ENCODE peak calls at places on chromosomes 5 and 9, in nine cellular contexts. A is GM20000, M is neural progenitor cell, J is ovary, H is fibroblast of mammary gland, W is A549, I is HCT116, G is transverse colon, Y is cardiac fibroblast. E is an unnamed sample.

GRCh38 chr9:75104607-75105006 is 16.3 kb downstream of the OSTF1 start:
- DNase-seq in A (no peak), M (no peak), J (no peak), H (no peak), W (no peak), I (no peak), G (no peak), Y (no peak), E (no peak)

GRCh38 chr9:77815260-77815659 is 167.1 kb upstream of the GNA14 start:
- DNase-seq in A (no peak), M (no peak), J (no peak), H (no peak), W (no peak), I (no peak), G (no peak), Y (no peak), E (no peak)

GRCh38 chr9:114276908-114277821 is 45.7 kb upstream of the ORM1 start:
- DNase-seq in A (no peak), M (no peak), J (peak; percentile 57), H (peak; percentile 98), W (no peak), I (no peak), G (no peak), Y (peak; percentile 88), E (no peak)

GRCh38 chr5:59391576-59391975 is 501.9 kb downstream of the PDE4D start:
- DNase-seq in A (no peak), M (no peak), J (no peak), H (no peak), W (no peak), I (no peak), G (no peak), Y (no peak), E (no peak)

GRCh38 chr5:120326651-120327050 is 137.4 kb upstream of the PRR16 start:
- DNase-seq in A (no peak), M (no peak), J (no peak), H (peak; percentile 12), W (no peak), I (no peak), G (no peak), Y (no peak), E (no peak)

GRCh38 chr5:33401482-33402390 is 39.0 kb upstream of the TARS1 start:
- DNase-seq in A (no peak), M (no peak), J (no peak), H (peak; percentile 68), W (peak; percentile 29), I (peak; percentile 19), G (no peak), Y (peak; percentile 59), E (peak; percentile 9)

GRCh38 chr9:126984969-126985368 is 70.4 kb downstream of the RALGPS1 start:
- DNase-seq in A (no peak), M (no peak), J (no peak), H (no peak), W (peak; percentile 56), I (peak; percentile 26), G (peak; percentile 23), Y (no peak), E (peak; percentile 23)

GRCh38 chr5:176995896-176996767 is 10.4 kb downstream of the UIMC1 start:
- DNase-seq in A (peak; percentile 32), M (no peak), J (no peak), H (peak; percentile 89), W (peak; percentile 18), I (no peak), G (no peak), Y (peak; percentile 86), E (no peak)

GRCh38 chr5:51326844-51327243 is 56.4 kb upstream of the ISL1 start:
- DNase-seq in A (no peak), M (no peak), J (no peak), H (no peak), W (no peak), I (no peak), G (no peak), Y (no peak), E (no peak)

GRCh38 chr9:20640331-20641187 is 18.3 kb upstream of the MLLT3 start:
- DNase-seq in A (peak; percentile 54), M (no peak), J (peak; percentile 49), H (peak; percentile 53), W (no peak), I (no peak), G (peak; percentile 80), Y (peak; percentile 29), E (peak; percentile 28)

GRCh38 chr5:146103594-146103993 is 1.8 kb downstream of the PLAC8L1 start:
- DNase-seq in A (no peak), M (no peak), J (no peak), H (peak; percentile 8), W (no peak), I (no peak), G (no peak), Y (peak; percentile 26), E (no peak)

GRCh38 chr5:81759632-81760005 is 8.7 kb upstream of the SSBP2 start:
- DNase-seq in A (no peak), M (no peak), J (no peak), H (no peak), W (no peak), I (no peak), G (no peak), Y (peak; percentile 14), E (no peak)

DNA sequence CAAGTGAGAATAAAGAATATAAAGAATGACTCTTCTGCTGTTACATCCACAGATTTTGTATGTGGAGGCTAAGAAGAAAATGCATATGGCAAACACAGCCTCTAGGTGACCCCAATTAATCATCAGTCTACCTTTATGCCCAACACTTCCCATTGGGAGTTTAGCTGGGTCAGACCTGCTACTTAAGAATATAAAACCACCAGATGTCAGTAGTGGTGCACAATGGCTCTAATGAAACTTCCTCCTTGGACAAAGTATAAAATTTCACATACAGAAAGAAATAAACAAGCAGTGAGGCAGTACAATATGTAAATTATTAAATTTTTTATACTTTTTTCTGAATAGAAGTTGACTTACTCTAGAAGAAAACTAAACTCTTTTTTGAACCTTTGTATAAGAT is 539.9 kb downstream of the BRINP1 start:
- DNase-seq in A (no peak), M (peak; percentile 34), J (no peak), H (peak; percentile 30), W (peak; percentile 3), I (no peak), G (no peak), Y (no peak), E (no peak)
- TF ChIP-seq CTCF in A (no peak), M (peak; percentile 54), J (no peak), H (peak; percentile 40), W (no peak), I (no peak), G (no peak), Y (no peak), E (no peak)

GRCh38 chr9:107137495-107138202 is 145.4 kb upstream of the RAD23B start:
- DNase-seq in A (peak; percentile 33), M (peak; percentile 56), J (no peak), H (peak; percentile 56), W (peak; percentile 32), I (peak; percentile 29), G (no peak), Y (peak; percentile 56), E (peak; percentile 17)
- TF ChIP-seq CTCF in A (peak; percentile 36), M (peak; percentile 78), J (no peak), H (peak; percentile 88), W (peak; percentile 72), I (peak; percentile 93), G (peak; percentile 45), Y (peak; percentile 73), E (peak; percentile 24)

GRCh38 chr5:140145223-140145622 is 19.5 kb downstream of the IGIP start:
- DNase-seq in A (no peak), M (no peak), J (no peak), H (no peak), W (no peak), I (no peak), G (no peak), Y (no peak), E (no peak)

GRCh38 chr5:140147460-140147859 is 21.7 kb downstream of the IGIP start:
- DNase-seq in A (no peak), M (no peak), J (no peak), H (no peak), W (no peak), I (no peak), G (no peak), Y (no peak), E (no peak)

GRCh38 chr5:140146523-140146842 is 20.7 kb downstream of the IGIP start:
- DNase-seq in A (no peak), M (no peak), J (no peak), H (no peak), W (no peak), I (no peak), G (no peak), Y (no peak), E (no peak)

GRCh38 chr5:140143521-140144258 is 18.0 kb downstream of the IGIP start:
- DNase-seq in A (peak; percentile 2), M (no peak), J (no peak), H (no peak), W (no peak), I (no peak), G (no peak), Y (no peak), E (no peak)

DNA sequence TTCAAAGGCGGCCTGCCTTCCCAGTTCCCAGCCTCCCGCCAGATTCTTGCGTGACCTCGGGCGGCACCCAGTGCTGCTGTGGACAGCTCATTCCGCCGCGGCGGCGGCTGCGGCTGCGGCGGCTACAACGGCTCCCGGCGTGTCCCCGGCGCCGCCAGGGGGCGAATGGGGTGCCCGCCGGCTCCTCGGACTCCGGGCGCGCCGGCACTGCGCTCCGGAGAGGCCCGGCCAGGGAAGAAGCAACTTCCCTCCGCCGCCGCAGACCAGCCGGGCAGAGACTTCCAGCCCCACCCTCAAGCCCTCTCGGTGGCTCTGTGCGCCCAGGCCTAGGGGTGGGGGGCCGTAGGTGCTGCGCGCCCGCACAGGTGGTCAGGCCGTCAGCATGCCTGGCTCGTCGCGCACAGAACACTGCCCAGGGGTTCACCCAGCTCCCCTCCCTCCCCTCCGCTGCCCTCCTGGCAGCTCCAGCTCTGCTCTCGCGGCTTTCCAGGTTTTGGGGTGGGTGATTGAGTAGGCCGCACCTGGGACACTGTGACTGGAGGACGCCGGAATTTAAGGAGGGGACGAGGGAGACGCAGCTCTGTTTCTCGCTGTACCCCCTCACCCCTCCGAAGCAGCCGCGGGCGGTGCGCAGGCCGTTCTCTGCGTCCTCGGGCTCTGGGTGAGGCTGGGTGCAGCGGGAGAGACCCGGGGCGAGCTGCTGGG is 20.2 kb downstream of the IGIP start:
- DNase-seq in A (peak; percentile 84), M (peak; percentile 91), J (peak; percentile 88), H (peak; percentile 56), W (peak; percentile 51), I (no peak), G (peak; percentile 76), Y (peak; percentile 76), E (peak; percentile 90)
- TF ChIP-seq CTCF in A (peak; percentile 61), M (peak; percentile 77), J (peak; percentile 73), H (no peak), W (peak; percentile 52), I (peak; percentile 63), G (peak; percentile 69), Y (peak; percentile 20), E (peak; percentile 91)

DNA sequence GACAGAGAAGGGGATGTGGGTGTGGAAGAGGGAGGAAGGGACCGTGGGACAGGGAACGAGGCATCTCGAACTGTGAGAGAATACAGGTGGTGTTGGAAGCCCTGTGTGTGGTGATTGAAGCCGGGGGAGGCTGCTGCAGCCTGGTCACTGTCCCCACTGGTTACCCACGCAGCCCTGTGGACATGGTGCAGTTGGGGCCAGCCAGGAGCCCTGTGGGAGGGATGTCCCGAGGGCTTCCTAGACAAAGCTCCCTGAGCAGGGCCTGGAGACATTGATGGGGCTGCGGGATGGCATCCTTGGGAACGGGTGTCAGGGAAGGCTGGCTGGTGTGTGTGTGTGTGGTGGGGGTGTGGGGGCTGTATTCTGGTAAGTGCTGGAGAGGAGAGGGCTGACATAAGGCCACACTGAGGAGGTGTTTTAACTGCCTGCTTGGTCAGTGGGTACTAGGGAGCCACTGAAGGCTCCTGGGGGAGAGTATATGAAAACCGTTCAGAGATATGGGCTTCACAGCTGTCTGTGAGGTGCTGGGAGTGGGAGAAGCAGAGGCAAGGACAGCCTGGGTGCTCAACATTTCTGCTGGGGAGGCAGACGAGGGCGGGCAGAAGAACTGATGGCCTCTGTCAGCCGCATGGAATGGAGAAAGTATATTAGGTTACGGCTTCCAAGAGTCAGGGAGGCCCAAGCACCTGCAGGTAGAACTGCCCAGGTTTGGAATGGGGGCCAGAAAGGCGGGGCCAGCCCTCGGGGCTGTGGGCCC is 20.0 kb downstream of the WNK2 start:
- DNase-seq in A (no peak), M (no peak), J (no peak), H (no peak), W (no peak), I (no peak), G (no peak), Y (no peak), E (no peak)
- TF ChIP-seq CTCF in A (no peak), M (no peak), J (no peak), H (no peak), W (no peak), I (no peak), G (no peak), Y (no peak), E (no peak)

E was measured in Calu3.